ENCODE peak calls at places on chromosomes 13 and 19, in six cellular contexts. E is HepG2, D is HCT116, F is SK-N-SH, R is GM12878, Y is K562. G is an unnamed sample.

GRCh38 chr13:43196750-43197149 is 173.4 kb downstream of the DNAJC15 start:
- DNase-seq in E (no peak), D (no peak), F (no peak), R (no peak), Y (no peak), G (no peak)

GRCh38 chr19:33654840-33655508 is 33.2 kb downstream of the CHST8 start:
- DNase-seq in E (no peak), D (no peak), F (no peak), R (no peak), Y (no peak), G (no peak)

GRCh38 chr19:23913931-23914330 is 755 bp upstream of the ZNF726 start:
- DNase-seq in E (no peak), D (no peak), F (no peak), R (no peak), Y (no peak), G (no peak)

GRCh38 chr13:44425041-44425814 is 51.6 kb downstream of the SERP2 start:
- DNase-seq in E (no peak), D (no peak), F (peak; percentile 46), R (no peak), Y (no peak), G (no peak)

GRCh38 chr19:45087531-45087930 is 5.4 kb upstream of the PPP1R37 start:
- DNase-seq in E (no peak), D (no peak), F (no peak), R (no peak), Y (no peak), G (no peak)

GRCh38 chr13:27182844-27183497 is 11.4 kb upstream of the USP12 start:
- DNase-seq in E (peak; percentile 67), D (peak; percentile 78), F (no peak), R (no peak), Y (peak; percentile 88), G (peak; percentile 81)

GRCh38 chr19:6297202-6297601 is 17.4 kb upstream of the MLLT1 start:
- DNase-seq in E (no peak), D (no peak), F (no peak), R (no peak), Y (no peak), G (no peak)

GRCh38 chr19:33063356-33064116 is 1.2 kb downstream of the RHPN2 start:
- DNase-seq in E (no peak), D (no peak), F (peak; percentile 57), R (no peak), Y (no peak), G (no peak)

GRCh38 chr13:106768991-106769390 is 201.1 kb upstream of the ARGLU1 start:
- DNase-seq in E (no peak), D (no peak), F (no peak), R (no peak), Y (no peak), G (no peak)

GRCh38 chr13:109154146-109154545 is 524.7 kb downstream of the MYO16 start:
- DNase-seq in E (peak; percentile 3), D (no peak), F (no peak), R (no peak), Y (no peak), G (no peak)

GRCh38 chr19:28468701-28469459 is 744.1 kb downstream of the UQCRFS1 start:
- DNase-seq in E (no peak), D (no peak), F (no peak), R (no peak), Y (peak; percentile 42), G (no peak)

GRCh38 chr19:54478677-54479266 is 5.7 kb upstream of the CDC42EP5 start:
- DNase-seq in E (peak; percentile 59), D (peak; percentile 53), F (peak; percentile 57), R (no peak), Y (peak; percentile 67), G (no peak)

GRCh38 chr19:53957448-53958167 is 5.1 kb upstream of the CACNG8 start:
- DNase-seq in E (no peak), D (no peak), F (no peak), R (no peak), Y (no peak), G (no peak)

GRCh38 chr13:28978574-28978973 is 158.4 kb downstream of the MTUS2 start:
- DNase-seq in E (no peak), D (no peak), F (no peak), R (no peak), Y (no peak), G (no peak)

GRCh38 chr13:94362411-94362909 is 117.0 kb downstream of the DCT start:
- DNase-seq in E (peak; percentile 46), D (peak; percentile 68), F (peak; percentile 81), R (peak; percentile 36), Y (peak; percentile 81), G (peak; percentile 53)

GRCh38 chr19:39951686-39952085 is 17.3 kb upstream of the FCGBP start:
- DNase-seq in E (no peak), D (no peak), F (no peak), R (no peak), Y (no peak), G (no peak)

GRCh38 chr13:37481005-37481857 is 117.3 kb downstream of the POSTN start:
- DNase-seq in E (no peak), D (no peak), F (no peak), R (no peak), Y (no peak), G (no peak)

GRCh38 chr19:50030937-50031336 is 5.1 kb downstream of the ZNF473 start:
- DNase-seq in E (no peak), D (no peak), F (no peak), R (no peak), Y (no peak), G (no peak)

GRCh38 chr19:1016647-1017114 is 4.2 kb downstream of the TMEM259 start:
- DNase-seq in E (no peak), D (no peak), F (no peak), R (no peak), Y (no peak), G (no peak)

GRCh38 chr19:48770223-48770622 is 14.9 kb downstream of the FGF21 start:
- DNase-seq in E (no peak), D (no peak), F (no peak), R (no peak), Y (no peak), G (no peak)

GRCh38 chr13:98297043-98297442 is 120.0 kb upstream of the RNF113B start:
- DNase-seq in E (no peak), D (no peak), F (no peak), R (no peak), Y (no peak), G (no peak)
- TF ChIP-seq SIN3A in E (no peak), D (no peak), F (no peak), R (no peak), Y (no peak), G (no peak)

GRCh38 chr13:71499235-71499634 is 367.8 kb downstream of the DACH1 start:
- DNase-seq in E (no peak), D (no peak), F (no peak), R (no peak), Y (no peak), G (no peak)
- H3K4me3 ChIP-seq in E (no peak overlapping the region), D (no peak overlapping the region), F (no peak overlapping the region), R (no peak overlapping the region), Y (no peak overlapping the region), G (no peak overlapping the region)

DNA sequence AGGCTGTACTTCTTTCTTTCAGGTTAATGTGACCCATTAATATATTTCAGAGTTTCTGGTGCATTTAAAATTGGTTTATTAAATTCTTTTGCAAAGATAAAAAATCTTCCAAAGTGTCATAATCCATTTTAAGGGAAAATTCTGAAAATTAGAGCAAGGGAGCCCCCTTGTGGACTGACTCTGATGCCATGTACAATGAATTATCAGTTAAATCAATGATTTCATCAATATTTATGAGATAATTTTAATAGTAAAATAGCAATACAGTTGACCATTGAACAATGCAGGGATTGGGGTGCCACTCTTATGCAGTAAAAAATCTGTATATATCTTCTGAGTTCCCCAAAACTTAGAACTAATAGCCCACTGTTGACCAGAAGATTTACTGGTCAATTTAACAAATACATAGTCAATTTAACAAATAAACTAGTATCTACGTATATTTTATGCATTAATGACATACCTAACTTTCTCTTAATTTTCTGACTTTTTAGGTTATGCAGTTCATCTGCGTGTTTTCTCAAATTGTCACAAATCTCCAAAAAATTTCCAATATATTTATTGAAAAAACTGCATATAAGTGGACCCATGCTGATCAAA is 479.1 kb upstream of the MIR17HG start:
- DNase-seq in E (peak; percentile 3), D (peak; percentile 8), F (no peak), R (no peak), Y (peak; percentile 66), G (no peak)
- TF ChIP-seq REST in E (no peak), D (no peak), F (no peak), R (no peak), Y (no peak), G (no peak)

GRCh38 chr19:46631481-46631880 is 4.5 kb downstream of the GNG8 start:
- DNase-seq in E (no peak), D (no peak), F (no peak), R (no peak), Y (no peak), G (no peak)
- TF ChIP-seq SIN3A in E (no peak), D (no peak), F (no peak), R (no peak), Y (no peak), G (no peak)